ENCODE peak calls at places on chromosomes 13 and 19, in seven cellular contexts. One of them, this sample, is unnamed.

GRCh38 chr19:34428549-34429285 is 536 bp downstream of the UBA2 start:
- DNase-seq in breast epithelium: no peak
- DNase-seq in naive thymus-derived CD4-positive, alpha-beta T cell: peak; percentile 34
- DNase-seq in K562: peak; percentile 88
- DNase-seq in testis: peak; percentile 44
- DNase-seq in upper lobe of right lung: no peak
- DNase-seq in cardiac muscle cell: peak; percentile 43
- DNase-seq in this sample: peak; percentile 48

GRCh38 chr13:79519252-79519651 is 38.3 kb downstream of the NDFIP2 start:
- DNase-seq in breast epithelium: no peak
- DNase-seq in naive thymus-derived CD4-positive, alpha-beta T cell: no peak
- DNase-seq in K562: no peak
- DNase-seq in testis: no peak
- DNase-seq in upper lobe of right lung: no peak
- DNase-seq in cardiac muscle cell: no peak
- DNase-seq in this sample: no peak

GRCh38 chr19:10074153-10074552 is 12.0 kb upstream of the SHFL start:
- DNase-seq in breast epithelium: no peak
- DNase-seq in naive thymus-derived CD4-positive, alpha-beta T cell: peak; percentile 58
- DNase-seq in K562: peak; percentile 80
- DNase-seq in testis: no peak
- DNase-seq in upper lobe of right lung: no peak
- DNase-seq in cardiac muscle cell: no peak
- DNase-seq in this sample: peak; percentile 68

GRCh38 chr19:27909185-27909840 is 1303.6 kb downstream of the UQCRFS1 start:
- DNase-seq in breast epithelium: no peak
- DNase-seq in naive thymus-derived CD4-positive, alpha-beta T cell: no peak
- DNase-seq in K562: no peak
- DNase-seq in testis: no peak
- DNase-seq in upper lobe of right lung: no peak
- DNase-seq in cardiac muscle cell: no peak
- DNase-seq in this sample: no peak

GRCh38 chr13:65188691-65189090 is 2041.4 kb downstream of the PCDH9 start:
- DNase-seq in breast epithelium: no peak
- DNase-seq in naive thymus-derived CD4-positive, alpha-beta T cell: no peak
- DNase-seq in K562: no peak
- DNase-seq in testis: no peak
- DNase-seq in upper lobe of right lung: no peak
- DNase-seq in cardiac muscle cell: no peak
- DNase-seq in this sample: no peak

GRCh38 chr19:19062454-19063182 is 1.2 kb upstream of the SLC25A42 start:
- DNase-seq in breast epithelium: no peak
- DNase-seq in naive thymus-derived CD4-positive, alpha-beta T cell: no peak
- DNase-seq in K562: no peak
- DNase-seq in testis: no peak
- DNase-seq in upper lobe of right lung: no peak
- DNase-seq in cardiac muscle cell: no peak
- DNase-seq in this sample: peak; percentile 28

GRCh38 chr13:101941095-101941777 is 460.6 kb downstream of the FGF14 start:
- DNase-seq in breast epithelium: no peak
- DNase-seq in naive thymus-derived CD4-positive, alpha-beta T cell: no peak
- DNase-seq in K562: no peak
- DNase-seq in testis: no peak
- DNase-seq in upper lobe of right lung: no peak
- DNase-seq in cardiac muscle cell: peak; percentile 2
- DNase-seq in this sample: peak; percentile 69

GRCh38 chr13:95128045-95128643 is 173.1 kb downstream of the ABCC4 start:
- DNase-seq in breast epithelium: no peak
- DNase-seq in naive thymus-derived CD4-positive, alpha-beta T cell: no peak
- DNase-seq in K562: no peak
- DNase-seq in testis: no peak
- DNase-seq in upper lobe of right lung: no peak
- DNase-seq in cardiac muscle cell: no peak
- DNase-seq in this sample: no peak

GRCh38 chr19:10115392-10116084 is 4.0 kb downstream of the P2RY11 start:
- DNase-seq in breast epithelium: no peak
- DNase-seq in naive thymus-derived CD4-positive, alpha-beta T cell: no peak
- DNase-seq in K562: peak; percentile 14
- DNase-seq in testis: no peak
- DNase-seq in upper lobe of right lung: no peak
- DNase-seq in cardiac muscle cell: no peak
- DNase-seq in this sample: no peak

GRCh38 chr19:31518626-31519025 is 169.4 kb upstream of the TSHZ3 start:
- DNase-seq in breast epithelium: no peak
- DNase-seq in naive thymus-derived CD4-positive, alpha-beta T cell: no peak
- DNase-seq in K562: no peak
- DNase-seq in testis: no peak
- DNase-seq in upper lobe of right lung: no peak
- DNase-seq in cardiac muscle cell: no peak
- DNase-seq in this sample: no peak

GRCh38 chr19:1076046-1076386 is 9.0 kb downstream of the ARHGAP45 start:
- DNase-seq in breast epithelium: no peak
- DNase-seq in naive thymus-derived CD4-positive, alpha-beta T cell: no peak
- DNase-seq in K562: no peak
- DNase-seq in testis: no peak
- DNase-seq in upper lobe of right lung: no peak
- DNase-seq in cardiac muscle cell: no peak
- DNase-seq in this sample: no peak

GRCh38 chr13:34967851-34968562 is 25.9 kb downstream of the NBEA start:
- DNase-seq in breast epithelium: no peak
- DNase-seq in naive thymus-derived CD4-positive, alpha-beta T cell: no peak
- DNase-seq in K562: no peak
- DNase-seq in testis: no peak
- DNase-seq in upper lobe of right lung: no peak
- DNase-seq in cardiac muscle cell: no peak
- DNase-seq in this sample: no peak

GRCh38 chr19:38686530-38686888 is 39.1 kb downstream of the ACTN4 start:
- DNase-seq in breast epithelium: no peak
- DNase-seq in naive thymus-derived CD4-positive, alpha-beta T cell: no peak
- DNase-seq in K562: peak; percentile 36
- DNase-seq in testis: no peak
- DNase-seq in upper lobe of right lung: no peak
- DNase-seq in cardiac muscle cell: no peak
- DNase-seq in this sample: no peak

GRCh38 chr19:30111051-30111450 is 169.0 kb downstream of the URI1 start:
- DNase-seq in breast epithelium: no peak
- DNase-seq in naive thymus-derived CD4-positive, alpha-beta T cell: no peak
- DNase-seq in K562: no peak
- DNase-seq in testis: no peak
- DNase-seq in upper lobe of right lung: no peak
- DNase-seq in cardiac muscle cell: no peak
- DNase-seq in this sample: peak; percentile 27

GRCh38 chr13:107133950-107134349 is 566.0 kb upstream of the ARGLU1 start:
- DNase-seq in breast epithelium: no peak
- DNase-seq in naive thymus-derived CD4-positive, alpha-beta T cell: no peak
- DNase-seq in K562: no peak
- DNase-seq in testis: no peak
- DNase-seq in upper lobe of right lung: no peak
- DNase-seq in cardiac muscle cell: no peak
- DNase-seq in this sample: no peak

GRCh38 chr19:39352549-39353285 is 10.5 kb downstream of the SAMD4B start:
- DNase-seq in breast epithelium: no peak
- DNase-seq in naive thymus-derived CD4-positive, alpha-beta T cell: no peak
- DNase-seq in K562: no peak
- DNase-seq in testis: peak; percentile 49
- DNase-seq in upper lobe of right lung: no peak
- DNase-seq in cardiac muscle cell: no peak
- DNase-seq in this sample: no peak

GRCh38 chr19:47157455-47158321 is 27.1 kb downstream of the SAE1 start:
- DNase-seq in breast epithelium: peak; percentile 58
- DNase-seq in naive thymus-derived CD4-positive, alpha-beta T cell: peak; percentile 48
- DNase-seq in K562: no peak
- DNase-seq in testis: peak; percentile 27
- DNase-seq in upper lobe of right lung: no peak
- DNase-seq in cardiac muscle cell: peak; percentile 78
- DNase-seq in this sample: no peak

GRCh38 chr13:86795858-86796257 is 875.3 kb upstream of the SLITRK5 start:
- DNase-seq in breast epithelium: no peak
- DNase-seq in naive thymus-derived CD4-positive, alpha-beta T cell: no peak
- DNase-seq in K562: no peak
- DNase-seq in testis: no peak
- DNase-seq in upper lobe of right lung: no peak
- DNase-seq in cardiac muscle cell: no peak
- DNase-seq in this sample: no peak

GRCh38 chr13:90420683-90421082 is 926.8 kb upstream of the MIR17HG start:
- DNase-seq in breast epithelium: no peak
- DNase-seq in naive thymus-derived CD4-positive, alpha-beta T cell: no peak
- DNase-seq in K562: no peak
- DNase-seq in testis: no peak
- DNase-seq in upper lobe of right lung: no peak
- DNase-seq in cardiac muscle cell: no peak
- DNase-seq in this sample: no peak

GRCh38 chr19:18205180-18205915 is 1.5 kb upstream of the RAB3A start:
- DNase-seq in breast epithelium: peak; percentile 85
- DNase-seq in naive thymus-derived CD4-positive, alpha-beta T cell: peak; percentile 47
- DNase-seq in K562: peak; percentile 65
- DNase-seq in testis: peak; percentile 85
- DNase-seq in upper lobe of right lung: peak; percentile 87
- DNase-seq in cardiac muscle cell: peak; percentile 82
- DNase-seq in this sample: peak; percentile 68

GRCh38 chr13:56932104-56932503 is 208.6 kb upstream of the PRR20A start:
- DNase-seq in breast epithelium: no peak
- DNase-seq in naive thymus-derived CD4-positive, alpha-beta T cell: no peak
- DNase-seq in K562: no peak
- DNase-seq in testis: no peak
- DNase-seq in upper lobe of right lung: no peak
- DNase-seq in cardiac muscle cell: no peak
- DNase-seq in this sample: no peak

GRCh38 chr13:95246292-95247082 is 54.8 kb downstream of the ABCC4 start:
- DNase-seq in breast epithelium: no peak
- DNase-seq in naive thymus-derived CD4-positive, alpha-beta T cell: no peak
- DNase-seq in K562: no peak
- DNase-seq in testis: no peak
- DNase-seq in upper lobe of right lung: no peak
- DNase-seq in cardiac muscle cell: no peak
- DNase-seq in this sample: no peak

DNA sequence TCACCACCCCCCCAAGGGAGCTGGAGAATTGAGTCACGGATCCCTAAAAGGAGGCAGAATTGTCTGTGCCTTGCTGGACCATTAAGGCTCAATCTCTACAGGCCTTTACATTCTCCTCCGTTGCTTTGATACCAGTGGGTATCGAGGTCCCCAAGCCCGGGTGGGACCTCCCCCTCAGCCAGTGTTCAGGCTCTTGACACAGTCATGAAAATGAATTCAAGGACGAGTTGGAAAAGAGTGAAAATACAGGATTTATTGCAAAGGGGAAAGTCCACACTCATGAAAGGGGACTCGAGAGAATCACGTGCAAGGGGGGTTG is 5.6 kb downstream of the PPP1R15A start:
- DNase-seq in breast epithelium: no peak
- DNase-seq in naive thymus-derived CD4-positive, alpha-beta T cell: peak; percentile 21
- DNase-seq in K562: peak; percentile 9
- DNase-seq in testis: no peak
- DNase-seq in upper lobe of right lung: no peak
- DNase-seq in cardiac muscle cell: no peak
- DNase-seq in this sample: no peak
- H3K27ac ChIP-seq in breast epithelium: peak overlapping the region; percentile 53
- H3K27ac ChIP-seq in naive thymus-derived CD4-positive, alpha-beta T cell: no peak overlapping the region
- H3K27ac ChIP-seq in K562: peak overlapping the region; percentile 56
- H3K27ac ChIP-seq in testis: no peak overlapping the region
- H3K27ac ChIP-seq in upper lobe of right lung: peak overlapping the region; percentile 44
- H3K27ac ChIP-seq in cardiac muscle cell: peak overlapping the region; percentile 22
- H3K27ac ChIP-seq in this sample: no peak overlapping the region

GRCh38 chr13:49791214-49791752 is 1.2 kb downstream of the KPNA3 start:
- DNase-seq in breast epithelium: no peak
- DNase-seq in naive thymus-derived CD4-positive, alpha-beta T cell: no peak
- DNase-seq in K562: no peak
- DNase-seq in testis: peak; percentile 42
- DNase-seq in upper lobe of right lung: no peak
- DNase-seq in cardiac muscle cell: peak; percentile 30
- DNase-seq in this sample: peak; percentile 7
- H3K4me1 ChIP-seq in breast epithelium: peaks cover 6% of the 10 kb centered on the region
- H3K4me1 ChIP-seq in naive thymus-derived CD4-positive, alpha-beta T cell: peaks cover 19% of the 10 kb centered on the region
- H3K4me1 ChIP-seq in K562: peaks cover 31% of the 10 kb centered on the region
- H3K4me1 ChIP-seq in testis: peaks cover 8% of the 10 kb centered on the region
- H3K4me1 ChIP-seq in upper lobe of right lung: peaks cover 12% of the 10 kb centered on the region
- H3K4me1 ChIP-seq in cardiac muscle cell: peaks cover 31% of the 10 kb centered on the region
- H3K4me1 ChIP-seq in this sample: peaks cover 9% of the 10 kb centered on the region

GRCh38 chr19:4832776-4833175 is 1.3 kb upstream of the TICAM1 start:
- DNase-seq in breast epithelium: no peak
- DNase-seq in naive thymus-derived CD4-positive, alpha-beta T cell: no peak
- DNase-seq in K562: no peak
- DNase-seq in testis: no peak
- DNase-seq in upper lobe of right lung: no peak
- DNase-seq in cardiac muscle cell: no peak
- DNase-seq in this sample: no peak

GRCh38 chr19:4830332-4830731 is 1.2 kb downstream of the TICAM1 start:
- DNase-seq in breast epithelium: no peak
- DNase-seq in naive thymus-derived CD4-positive, alpha-beta T cell: no peak
- DNase-seq in K562: peak; percentile 4
- DNase-seq in testis: no peak
- DNase-seq in upper lobe of right lung: no peak
- DNase-seq in cardiac muscle cell: no peak
- DNase-seq in this sample: no peak

GRCh38 chr19:4830768-4831265 is 695 bp downstream of the TICAM1 start:
- DNase-seq in breast epithelium: no peak
- DNase-seq in naive thymus-derived CD4-positive, alpha-beta T cell: no peak
- DNase-seq in K562: peak; percentile 29
- DNase-seq in testis: no peak
- DNase-seq in upper lobe of right lung: no peak
- DNase-seq in cardiac muscle cell: no peak
- DNase-seq in this sample: no peak

GRCh38 chr19:4831351-4832340 is at the start of gene TICAM1:
- DNase-seq in breast epithelium: peak; percentile 48
- DNase-seq in naive thymus-derived CD4-positive, alpha-beta T cell: peak; percentile 76
- DNase-seq in K562: peak; percentile 90
- DNase-seq in testis: peak; percentile 64
- DNase-seq in upper lobe of right lung: peak; percentile 92
- DNase-seq in cardiac muscle cell: peak; percentile 32
- DNase-seq in this sample: peak; percentile 49

DNA sequence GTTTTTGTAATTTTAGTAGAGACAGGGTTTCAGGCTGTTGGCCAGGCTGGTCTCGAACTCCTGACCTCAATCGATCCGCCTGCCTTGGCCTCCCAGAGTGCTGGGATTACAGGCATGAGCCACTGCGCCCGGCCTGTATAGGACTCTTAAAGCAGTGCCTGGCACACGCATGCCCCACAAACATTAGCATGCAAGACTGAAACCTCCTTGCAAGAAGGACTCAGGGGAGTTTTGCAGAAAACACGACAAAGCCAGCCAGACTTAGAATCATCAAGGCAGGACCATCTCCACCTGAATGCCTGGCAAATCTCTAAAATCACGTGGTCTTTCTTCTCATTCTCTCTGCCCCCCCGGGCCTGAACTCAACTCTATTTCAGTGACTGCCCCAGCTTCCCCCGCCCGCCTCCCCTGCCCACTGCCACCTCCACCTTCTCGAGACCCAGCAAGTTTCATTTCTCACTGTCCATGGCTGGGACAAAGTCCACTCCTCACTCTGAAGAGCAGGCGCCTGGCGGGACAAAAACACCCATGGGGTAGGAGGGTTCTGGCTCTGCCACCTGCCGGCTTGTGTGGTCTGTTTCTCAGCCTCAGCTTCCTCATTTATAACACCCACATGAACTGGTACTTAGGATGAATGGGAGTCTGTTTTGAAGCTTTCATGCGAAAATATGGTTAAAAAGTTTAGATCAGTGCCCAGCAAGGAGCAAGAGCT is 2.4 kb downstream of the TICAM1 start:
- DNase-seq in breast epithelium: no peak
- DNase-seq in naive thymus-derived CD4-positive, alpha-beta T cell: no peak
- DNase-seq in K562: peak; percentile 6
- DNase-seq in testis: no peak
- DNase-seq in upper lobe of right lung: no peak
- DNase-seq in cardiac muscle cell: no peak
- DNase-seq in this sample: no peak
- H3K27ac ChIP-seq in breast epithelium: no peak overlapping the region
- H3K27ac ChIP-seq in naive thymus-derived CD4-positive, alpha-beta T cell: peak overlapping the region; percentile 48
- H3K27ac ChIP-seq in K562: no peak overlapping the region
- H3K27ac ChIP-seq in testis: no peak overlapping the region
- H3K27ac ChIP-seq in upper lobe of right lung: no peak overlapping the region
- H3K27ac ChIP-seq in cardiac muscle cell: no peak overlapping the region
- H3K27ac ChIP-seq in this sample: no peak overlapping the region

GRCh38 chr13:112642061-112642460 is 47.8 kb upstream of the ATP11A start:
- DNase-seq in breast epithelium: no peak
- DNase-seq in naive thymus-derived CD4-positive, alpha-beta T cell: no peak
- DNase-seq in K562: no peak
- DNase-seq in testis: no peak
- DNase-seq in upper lobe of right lung: peak; percentile 62
- DNase-seq in cardiac muscle cell: no peak
- DNase-seq in this sample: no peak
- H3K4me1 ChIP-seq in breast epithelium: no peaks in the 10 kb centered on the region
- H3K4me1 ChIP-seq in naive thymus-derived CD4-positive, alpha-beta T cell: no peaks in the 10 kb centered on the region
- H3K4me1 ChIP-seq in K562: no peaks in the 10 kb centered on the region
- H3K4me1 ChIP-seq in testis: no peaks in the 10 kb centered on the region
- H3K4me1 ChIP-seq in upper lobe of right lung: peaks cover 11% of the 10 kb centered on the region
- H3K4me1 ChIP-seq in cardiac muscle cell: no peaks in the 10 kb centered on the region
- H3K4me1 ChIP-seq in this sample: no peaks in the 10 kb centered on the region

This sample was measured in A673.